ENCODE peak calls at places on chromosomes 1 and 21, in five cellular contexts. B, E, C, A and I are unnamed samples.

GRCh38 chr21:27035791-27036190 is 68.9 kb upstream of the ADAMTS5 start:
- DNase-seq in B (no peak), E (no peak), C (no peak), A (no peak), I (no peak)

GRCh38 chr1:230797376-230798186 is 50.4 kb downstream of the CAPN9 start:
- DNase-seq in B (no peak), E (peak; percentile 41), C (peak; percentile 70), A (peak; percentile 85), I (peak; percentile 77)

GRCh38 chr1:235902638-235903542 is 36.2 kb upstream of the LYST start:
- DNase-seq in B (no peak), E (peak; percentile 86), C (no peak), A (no peak), I (peak; percentile 88)

GRCh38 chr1:152656459-152656858 is 6.7 kb upstream of the LCE2D start:
- DNase-seq in B (no peak), E (no peak), C (no peak), A (no peak), I (no peak)

GRCh38 chr1:207840380-207840779 is 70.5 kb downstream of the CD34 start:
- DNase-seq in B (no peak), E (no peak), C (no peak), A (no peak), I (no peak)

GRCh38 chr1:36511804-36512798 is 29.4 kb upstream of the CSF3R start:
- DNase-seq in B (no peak), E (no peak), C (no peak), A (no peak), I (no peak)

GRCh38 chr1:54118704-54119103 is 34.1 kb downstream of the CDCP2 start:
- DNase-seq in B (no peak), E (no peak), C (no peak), A (no peak), I (peak; percentile 70)

GRCh38 chr1:222950892-222951291 is 136.1 kb downstream of the DISP1 start:
- DNase-seq in B (no peak), E (no peak), C (no peak), A (no peak), I (no peak)

GRCh38 chr1:6412896-6413295 is 6.8 kb downstream of the HES2 start:
- DNase-seq in B (no peak), E (peak; percentile 30), C (no peak), A (no peak), I (no peak)

GRCh38 chr1:63593887-63594617 is 841 bp downstream of the PGM1 start:
- DNase-seq in B (peak; percentile 24), E (peak; percentile 86), C (peak; percentile 92), A (peak; percentile 94), I (peak; percentile 82)

GRCh38 chr1:19414490-19414889 is 70.8 kb downstream of the CAPZB start:
- DNase-seq in B (no peak), E (no peak), C (no peak), A (no peak), I (no peak)

GRCh38 chr1:79105499-79105898 is 99.0 kb upstream of the ADGRL4 start:
- DNase-seq in B (no peak), E (no peak), C (no peak), A (no peak), I (peak; percentile 44)

GRCh38 chr1:237386362-237387143 is 344.6 kb downstream of the RYR2 start:
- DNase-seq in B (no peak), E (no peak), C (no peak), A (no peak), I (peak; percentile 6)

GRCh38 chr21:46124926-46125845 is 27.3 kb downstream of the COL6A2 start:
- DNase-seq in B (no peak), E (peak; percentile 6), C (peak; percentile 45), A (peak; percentile 83), I (no peak)

GRCh38 chr1:231695439-231696255 is 69.1 kb downstream of the DISC1 start:
- DNase-seq in B (no peak), E (no peak), C (no peak), A (no peak), I (peak; percentile 59)

GRCh38 chr1:39816431-39817090 is 27.9 kb upstream of the BMP8B start:
- DNase-seq in B (peak; percentile 33), E (peak; percentile 77), C (peak; percentile 77), A (peak; percentile 92), I (peak; percentile 79)

GRCh38 chr1:198084509-198084908 is 72.3 kb upstream of the NEK7 start:
- DNase-seq in B (no peak), E (no peak), C (no peak), A (no peak), I (no peak)

GRCh38 chr1:98454666-98455065 is 206.9 kb upstream of the SNX7 start:
- DNase-seq in B (no peak), E (no peak), C (no peak), A (no peak), I (no peak)

GRCh38 chr1:6261615-6261995 is 707 bp upstream of the GPR153 start:
- DNase-seq in B (no peak), E (no peak), C (no peak), A (no peak), I (no peak)

GRCh38 chr1:176752505-176752904 is 289.5 kb downstream of the PAPPA2 start:
- DNase-seq in B (no peak), E (no peak), C (no peak), A (no peak), I (no peak)

GRCh38 chr1:150089846-150090520 is 22.4 kb downstream of the VPS45 start:
- DNase-seq in B (no peak), E (no peak), C (no peak), A (no peak), I (no peak)

GRCh38 chr1:104084380-104084779 is 334.7 kb downstream of the AMY1C start:
- DNase-seq in B (no peak), E (no peak), C (no peak), A (no peak), I (no peak)

GRCh38 chr1:248807067-248807737 is 18.5 kb downstream of the SH3BP5L start:
- DNase-seq in B (no peak), E (peak; percentile 74), C (peak; percentile 75), A (peak; percentile 84), I (peak; percentile 46)

GRCh38 chr1:85229574-85230097 is 28.8 kb upstream of the SYDE2 start:
- DNase-seq in B (no peak), E (no peak), C (no peak), A (no peak), I (no peak)

GRCh38 chr1:227741166-227741870 is 6.1 kb downstream of the SNAP47 start:
- DNase-seq in B (no peak), E (no peak), C (no peak), A (peak; percentile 80), I (no peak)

GRCh38 chr1:6472391-6472790 is 6.4 kb upstream of the TNFRSF25 start:
- DNase-seq in B (no peak), E (no peak), C (no peak), A (no peak), I (no peak)

GRCh38 chr21:38140192-38140905 is 116.4 kb upstream of the KCNJ15 start:
- DNase-seq in B (no peak), E (no peak), C (peak; percentile 61), A (no peak), I (peak; percentile 60)

GRCh38 chr1:169899519-169900217 is 6.0 kb upstream of the SCYL3 start:
- DNase-seq in B (no peak), E (no peak), C (no peak), A (no peak), I (no peak)

GRCh38 chr1:226104671-226105121 is 42.2 kb downstream of the H3-3A start:
- DNase-seq in B (no peak), E (no peak), C (no peak), A (no peak), I (no peak)

GRCh38 chr1:12301518-12302237 is 71.8 kb downstream of the VPS13D start:
- DNase-seq in B (no peak), E (no peak), C (no peak), A (no peak), I (no peak)

GRCh38 chr1:184212649-184213314 is 161.3 kb downstream of the TSEN15 start:
- DNase-seq in B (no peak), E (no peak), C (no peak), A (no peak), I (peak; percentile 93)

GRCh38 chr1:8025061-8025670 is 943 bp downstream of the ERRFI1 start:
- DNase-seq in B (no peak), E (no peak), C (no peak), A (no peak), I (peak; percentile 17)

GRCh38 chr1:59908682-59909081 is 17.9 kb downstream of the CYP2J2 start:
- DNase-seq in B (no peak), E (no peak), C (no peak), A (no peak), I (no peak)

GRCh38 chr1:87765686-87766085 is 437.0 kb downstream of the LMO4 start:
- DNase-seq in B (no peak), E (no peak), C (no peak), A (no peak), I (peak; percentile 85)

GRCh38 chr1:34690269-34690668 is 64.6 kb upstream of the GJB5 start:
- DNase-seq in B (no peak), E (no peak), C (no peak), A (no peak), I (no peak)

GRCh38 chr1:200837931-200838571 is 34.7 kb upstream of the GPR25 start:
- DNase-seq in B (no peak), E (no peak), C (no peak), A (no peak), I (peak; percentile 58)
- TF ChIP-seq CTCF in B (peak; percentile 41), E (peak; percentile 32), C (peak; percentile 51), A (no peak), I (peak; percentile 50)

GRCh38 chr1:77899647-77900320 is 11.4 kb downstream of the NEXN start:
- DNase-seq in B (no peak), E (no peak), C (no peak), A (no peak), I (no peak)

GRCh38 chr1:77906624-77907023 is 18.2 kb downstream of the NEXN start:
- DNase-seq in B (no peak), E (no peak), C (no peak), A (no peak), I (no peak)

GRCh38 chr1:77906146-77906545 is 17.7 kb downstream of the NEXN start:
- DNase-seq in B (no peak), E (no peak), C (no peak), A (no peak), I (no peak)

GRCh38 chr1:77905603-77906002 is 17.2 kb downstream of the NEXN start:
- DNase-seq in B (no peak), E (no peak), C (no peak), A (no peak), I (no peak)

GRCh38 chr1:77900687-77901293 is 12.4 kb downstream of the NEXN start:
- DNase-seq in B (no peak), E (peak; percentile 25), C (no peak), A (no peak), I (peak; percentile 69)
- H3K4me3 ChIP-seq in B (peak overlapping the region; percentile 18), E (no peak overlapping the region), C (peak overlapping the region; percentile 51), A (no peak overlapping the region), I (no peak overlapping the region)

DNA sequence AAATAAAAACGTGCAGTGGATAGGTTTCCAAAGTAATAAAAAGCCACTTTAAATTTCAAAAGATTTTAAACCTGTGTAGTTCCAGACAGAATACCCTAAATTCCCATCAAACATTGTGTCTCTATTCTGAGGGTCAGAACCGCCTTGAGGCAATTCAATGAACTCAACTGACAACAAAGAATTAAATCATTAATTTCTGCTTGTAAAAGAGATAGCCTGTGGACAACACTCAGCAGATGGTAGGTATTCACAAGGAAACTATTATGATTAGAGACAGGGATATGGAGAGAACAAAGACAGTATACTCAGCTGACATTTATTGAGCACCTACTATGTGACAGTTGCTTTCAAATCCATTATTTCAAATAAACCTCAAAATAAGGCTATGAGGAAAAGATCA is 35.1 kb upstream of the JUN start:
- DNase-seq in B (no peak), E (no peak), C (no peak), A (no peak), I (no peak)
- TF ChIP-seq CTCF in B (no peak), E (no peak), C (no peak), A (no peak), I (no peak)

GRCh38 chr1:27137544-27138075 is 17.3 kb downstream of the SLC9A1 start:
- DNase-seq in B (no peak), E (peak; percentile 55), C (peak; percentile 64), A (peak; percentile 95), I (no peak)
- H3K4me3 ChIP-seq in B (no peak overlapping the region), E (no peak overlapping the region), C (no peak overlapping the region), A (no peak overlapping the region), I (no peak overlapping the region)